ENCODE peak calls at places on chromosomes 6 and 20, in nine cellular contexts. K is neural progenitor cell, T is B cell, S is body of pancreas, E is choroid plexus epithelial cell, D is uterus, C is stomach, Z is fibroblast of mammary gland, P is heart left ventricle. W is an unnamed sample.

GRCh38 chr6:170286246-170286933 is 4.5 kb downstream of the DLL1 start:
- DNase-seq in K (peak), C (peak), T (no peak), P (no peak), D (peak), Z (no peak), E (peak), S (peak), W (no peak)

GRCh38 chr20:32207211-32207625 is 325 bp downstream of the PLAGL2 start:
- DNase-seq in T (no peak), K (peak), P (no peak), C (no peak), E (no peak), D (peak), S (no peak), Z (no peak), W (no peak)

GRCh38 chr6:403659-404655 is 12.4 kb downstream of the IRF4 start:
- DNase-seq in K (no peak), E (no peak), T (no peak), P (no peak), S (no peak), C (no peak), D (no peak), Z (no peak), W (no peak)

GRCh38 chr20:45444050-45444449 is 25.5 kb upstream of the WFDC2 start:
- DNase-seq in S (no peak), K (no peak), Z (no peak), P (no peak), E (no peak), C (no peak), D (no peak), T (no peak), W (no peak)

GRCh38 chr6:82567621-82568020 is 204.0 kb downstream of the TPBG start:
- DNase-seq in Z (peak), S (no peak), E (no peak), K (no peak), C (no peak), P (no peak), T (no peak), D (no peak), W (no peak)

GRCh38 chr6:52233975-52234823 is 10.1 kb downstream of the IL17F start:
- DNase-seq in Z (peak), P (no peak), E (peak), T (no peak), S (peak), K (peak), D (no peak), C (peak), W (peak)

GRCh38 chr6:8080338-8081151 is 16.4 kb upstream of the BLOC1S5 start:
- DNase-seq in S (no peak), C (no peak), Z (peak), D (no peak), T (no peak), K (no peak), E (peak), P (no peak), W (no peak)

GRCh38 chr6:38588631-38589366 is 50.9 kb downstream of the BTBD9 start:
- DNase-seq in D (no peak), S (no peak), E (peak), P (no peak), K (no peak), C (no peak), Z (peak), T (no peak), W (no peak)

GRCh38 chr6:158207452-158207788 is 39.3 kb downstream of the GTF2H5 start:
- DNase-seq in K (no peak), D (no peak), T (no peak), S (no peak), C (no peak), E (peak), Z (no peak), P (no peak), W (no peak)

GRCh38 chr6:84791233-84791632 is 26.8 kb upstream of the TBX18 start:
- DNase-seq in C (no peak), T (no peak), P (no peak), E (peak), Z (peak), K (no peak), S (no peak), D (no peak), W (no peak)

GRCh38 chr20:16761305-16761829 is 13.2 kb downstream of the OTOR start:
- DNase-seq in P (peak), E (peak), D (peak), T (peak), Z (peak), K (peak), C (peak), S (peak), W (peak)

GRCh38 chr6:1814279-1814678 is 204.6 kb downstream of the FOXC1 start:
- DNase-seq in D (no peak), S (no peak), K (no peak), T (no peak), E (no peak), P (no peak), C (no peak), Z (no peak), W (no peak)

GRCh38 chr20:31968299-31969126 is 562 bp downstream of the XKR7 start:
- DNase-seq in E (peak), P (peak), C (peak), T (peak), D (peak), K (peak), Z (peak), S (peak), W (peak)

GRCh38 chr6:37058084-37058586 is 52.7 kb downstream of the FGD2 start:
- DNase-seq in Z (peak), S (no peak), D (no peak), C (no peak), T (no peak), P (no peak), K (no peak), E (peak), W (no peak)

GRCh38 chr20:17972121-17972520 is 3.3 kb downstream of the MGME1 start:
- DNase-seq in P (no peak), D (no peak), Z (no peak), T (no peak), C (no peak), K (no peak), E (peak), S (no peak), W (no peak)

GRCh38 chr20:1656844-1657243 is 735 bp downstream of the SIRPG start:
- DNase-seq in D (no peak), S (no peak), E (no peak), K (no peak), T (no peak), P (no peak), C (no peak), Z (no peak), W (no peak)

GRCh38 chr20:52049001-52049731 is 142.4 kb downstream of the ZFP64 start:
- DNase-seq in T (no peak), S (no peak), P (no peak), K (peak), E (peak), C (no peak), D (no peak), Z (peak), W (peak)

GRCh38 chr6:157576621-157577390 is 195.8 kb downstream of the ZDHHC14 start:
- DNase-seq in P (no peak), Z (no peak), C (no peak), T (no peak), E (no peak), K (no peak), S (no peak), D (no peak), W (no peak)

GRCh38 chr6:37456816-37457560 is 24.0 kb downstream of the CMTR1 start:
- DNase-seq in T (no peak), K (no peak), Z (peak), S (no peak), P (no peak), D (peak), C (no peak), E (peak), W (no peak)

GRCh38 chr20:13255356-13255755 is 34.3 kb downstream of the ISM1 start:
- DNase-seq in T (no peak), E (no peak), K (no peak), Z (no peak), S (no peak), C (no peak), D (no peak), P (no peak), W (no peak)

GRCh38 chr6:147855823-147856222 is 347.3 kb downstream of the SAMD5 start:
- DNase-seq in Z (peak), T (no peak), S (no peak), E (no peak), K (no peak), P (no peak), C (no peak), D (no peak), W (no peak)

GRCh38 chr6:137417411-137417810 is 76.8 kb downstream of the OLIG3 start:
- DNase-seq in S (no peak), D (no peak), Z (peak), T (no peak), E (peak), K (no peak), P (no peak), C (no peak), W (no peak)

GRCh38 chr6:89284081-89284480 is 31.0 kb downstream of the GABRR2 start:
- DNase-seq in S (no peak), Z (no peak), E (no peak), P (no peak), C (no peak), K (no peak), T (no peak), D (no peak), W (no peak)

GRCh38 chr6:89284963-89285735 is 29.9 kb downstream of the GABRR2 start:
- DNase-seq in K (no peak), P (no peak), E (no peak), T (no peak), D (no peak), S (peak), C (no peak), Z (no peak), W (no peak)

GRCh38 chr6:89282749-89283148 is 32.4 kb downstream of the GABRR2 start:
- DNase-seq in Z (no peak), T (no peak), P (no peak), E (no peak), S (no peak), K (no peak), D (no peak), C (no peak), W (no peak)

GRCh38 chr6:89278956-89279355 is 36.1 kb downstream of the GABRR2 start:
- DNase-seq in E (no peak), T (no peak), Z (no peak), C (no peak), S (no peak), D (no peak), K (no peak), P (no peak), W (no peak)

GRCh38 chr6:89281779-89282246 is 33.3 kb downstream of the GABRR2 start:
- DNase-seq in P (no peak), E (peak), Z (peak), T (peak), S (no peak), C (peak), K (peak), D (no peak), W (peak)
- TF ChIP-seq CTCF in P (no peak), E (peak), Z (peak), T (peak), S (no peak), C (no peak), K (peak), D (no peak), W (peak)

GRCh38 chr6:166989427-166990034 is 9.7 kb upstream of the CEP43 start:
- DNase-seq in C (no peak), T (no peak), K (peak), E (peak), S (no peak), Z (peak), P (no peak), D (no peak), W (peak)
- TF ChIP-seq CTCF in C (no peak), T (peak), K (peak), E (peak), S (peak), Z (peak), P (peak), D (no peak), W (peak)

DNA sequence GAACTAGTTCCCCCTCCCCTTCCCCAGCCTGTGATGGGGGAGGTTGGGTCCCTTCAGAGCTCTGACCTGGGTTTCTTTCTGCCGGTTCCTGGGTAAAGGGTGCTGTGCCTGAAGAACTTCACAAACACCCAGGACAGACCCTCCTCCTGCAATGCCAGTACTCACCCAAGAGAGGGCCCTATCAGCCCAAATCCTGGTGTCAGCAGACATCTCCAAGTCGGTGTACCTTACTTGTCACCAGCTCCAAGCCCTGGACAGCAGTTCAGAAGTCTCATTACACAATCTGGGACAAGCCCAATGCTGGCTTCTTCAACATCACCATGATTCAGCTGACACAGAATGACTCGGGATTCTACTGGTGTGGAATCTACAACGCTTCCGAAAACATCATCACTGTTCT is 467 bp downstream of the TREML4 start:
- DNase-seq in E (peak), D (no peak), Z (peak), S (no peak), T (no peak), K (peak), P (no peak), C (no peak), W (no peak)
- TF ChIP-seq CTCF in E (peak), D (no peak), Z (no peak), S (no peak), T (no peak), K (peak), P (no peak), C (no peak), W (no peak)

GRCh38 chr6:150427823-150428222 is 59.0 kb downstream of the IYD start:
- DNase-seq in D (no peak), K (no peak), C (no peak), S (no peak), T (no peak), P (no peak), E (no peak), Z (no peak), W (no peak)
- TF ChIP-seq CTCF in D (no peak), K (no peak), C (no peak), S (no peak), T (no peak), P (no peak), E (no peak), Z (no peak), W (no peak)

GRCh38 chr6:31658158-31658688 is 2.4 kb downstream of the C6orf47 start:
- DNase-seq in E (no peak), K (no peak), C (no peak), D (no peak), P (no peak), S (no peak), T (no peak), Z (no peak), W (no peak)
- TF ChIP-seq CTCF in E (no peak), K (no peak), C (no peak), D (no peak), P (no peak), S (no peak), T (no peak), Z (no peak), W (no peak)

DNA sequence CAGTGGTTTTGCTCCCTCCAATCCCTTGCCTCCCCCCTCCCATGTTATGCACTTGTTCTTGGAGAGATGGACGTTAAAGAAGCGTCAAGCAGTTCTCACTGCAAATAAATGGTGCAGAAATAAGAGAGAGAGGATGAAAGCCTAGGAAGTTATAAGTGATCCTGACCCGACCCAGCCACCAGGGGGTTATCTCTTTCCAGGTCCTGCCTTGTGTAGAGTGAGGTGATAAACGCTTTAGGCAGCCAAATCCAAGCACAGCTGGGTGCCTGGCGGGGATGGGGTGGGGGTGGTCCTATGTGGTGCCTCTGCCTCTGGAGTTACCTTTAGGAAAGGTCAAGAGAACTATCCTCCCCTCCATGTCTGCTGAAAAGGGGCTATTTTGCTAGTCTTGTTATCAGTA is 9.1 kb upstream of the TFAP2A start:
- DNase-seq in C (no peak), S (no peak), D (no peak), P (no peak), Z (no peak), T (no peak), E (no peak), K (no peak), W (no peak)
- TF ChIP-seq CTCF in C (no peak), S (no peak), D (no peak), P (no peak), Z (no peak), T (no peak), E (no peak), K (peak), W (no peak)

DNA sequence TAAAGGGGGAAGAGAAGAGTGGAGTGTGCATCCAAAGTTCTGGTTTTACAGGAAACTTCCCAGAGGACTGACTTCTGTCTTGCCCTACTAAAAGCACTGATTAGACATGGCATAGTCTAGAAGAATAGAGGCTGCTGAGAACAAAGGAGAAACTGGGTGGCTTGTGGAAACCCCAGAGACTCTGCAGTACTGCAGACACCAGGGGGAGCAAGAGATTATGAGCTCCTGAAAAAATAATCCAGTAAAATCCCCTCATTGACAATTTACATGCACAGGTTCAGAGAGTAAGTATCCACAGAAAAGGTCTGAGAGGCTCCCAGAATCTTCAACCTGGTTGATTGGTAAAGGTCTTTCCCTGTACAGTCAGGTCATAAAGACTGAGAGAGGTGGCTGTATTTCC is 48.7 kb upstream of the CLVS2 start:
- DNase-seq in T (no peak), C (peak), S (no peak), K (peak), Z (peak), E (peak), D (no peak), P (no peak), W (peak)
- TF ChIP-seq CTCF in T (no peak), C (no peak), S (no peak), K (peak), Z (peak), E (peak), D (no peak), P (peak), W (peak)

W was measured in endothelial cell.